ENCODE peak calls at places on chromosome 3, in ten cellular contexts. E is stimulated activated effector memory CD8-positive, alpha-beta T cell treated with anti-CD3 and anti-CD28 coated beads, Interleukin-12 subunit alpha, Interleukin-12 subunit beta, amount 100 ng/mL, for 72 hours; Y is colonic mucosa; D is spleen; K is cardiac muscle cell; L is ovary; Q is HS-5; M is tibial artery; J is NCI-H1436; S is B cell. Z is an unnamed sample.

GRCh38 chr3:15982667-15983145 is 184.9 kb upstream of the ANKRD28 start:
- DNase-seq in M (no peak), S (no peak), K (peak), Q (peak), Y (no peak), E (no peak), D (no peak), L (no peak), J (peak), Z (no peak)

GRCh38 chr3:19183572-19183971 is 35.3 kb downstream of the KCNH8 start:
- DNase-seq in M (no peak), E (no peak), L (no peak), S (no peak), K (no peak), J (no peak), Y (no peak), D (no peak), Q (no peak), Z (no peak)

GRCh38 chr3:161035711-161036110 is 69.4 kb downstream of the B3GALNT1 start:
- DNase-seq in Q (peak), S (no peak), K (peak), D (no peak), L (no peak), E (no peak), Y (no peak), J (no peak), M (no peak), Z (no peak)

GRCh38 chr3:126300001-126300760 is 57.0 kb downstream of the KLF15 start:
- DNase-seq in L (no peak), D (peak), Q (no peak), J (no peak), S (no peak), M (peak), Y (no peak), K (no peak), E (peak), Z (no peak)

GRCh38 chr3:32994045-32994444 is 42.6 kb downstream of the CCR4 start:
- DNase-seq in J (no peak), E (no peak), Q (no peak), S (no peak), K (no peak), M (no peak), L (no peak), D (no peak), Y (no peak), Z (no peak)

GRCh38 chr3:102444101-102444500 is 9.3 kb downstream of the ZPLD1 start:
- DNase-seq in S (no peak), M (no peak), E (no peak), J (no peak), L (no peak), Y (no peak), Q (peak), K (peak), D (no peak), Z (no peak)

GRCh38 chr3:53083496-53083895 is 37.6 kb upstream of the SFMBT1 start:
- DNase-seq in L (no peak), E (no peak), J (no peak), Y (no peak), S (no peak), K (peak), D (no peak), M (no peak), Q (peak), Z (peak)

GRCh38 chr3:72380711-72381508 is 467.3 kb downstream of the SHQ1 start:
- DNase-seq in J (no peak), D (no peak), Y (no peak), S (no peak), M (no peak), Q (no peak), E (no peak), L (no peak), K (no peak), Z (no peak)

GRCh38 chr3:21509706-21510105 is 241.3 kb downstream of the ZNF385D start:
- DNase-seq in J (no peak), L (no peak), S (no peak), M (no peak), K (peak), Q (no peak), Y (no peak), E (no peak), D (no peak), Z (no peak)

GRCh38 chr3:169497567-169498257 is 165.8 kb downstream of the MECOM start:
- DNase-seq in Y (no peak), M (no peak), J (no peak), K (peak), E (no peak), D (no peak), L (no peak), S (no peak), Q (peak), Z (no peak)

GRCh38 chr3:45333549-45333948 is 54.8 kb upstream of the LARS2 start:
- DNase-seq in M (no peak), S (no peak), J (no peak), D (no peak), E (no peak), Q (no peak), L (no peak), K (peak), Y (no peak), Z (no peak)

GRCh38 chr3:41424543-41425300 is 225.4 kb downstream of the CTNNB1 start:
- DNase-seq in M (no peak), S (no peak), E (no peak), L (no peak), K (no peak), Q (no peak), D (no peak), Y (no peak), J (no peak), Z (no peak)

Z was measured in heart right ventricle.